ENCODE peak calls at places on chromosome 18, in nine cellular contexts. A is epithelial cell of prostate; J is tibial nerve; Y is left ventricle myocardium inferior; B is hepatocyte; H is neural progenitor cell; W is coronary artery; C is CD4-positive, alpha-beta T cell; O is dorsolateral prefrontal cortex. Q is an unnamed sample.

GRCh38 chr18:61741881-61742280 is 150.9 kb downstream of the RNF152 start:
- DNase-seq in A (no peak), J (no peak), Y (no peak), B (no peak), H (no peak), W (no peak), C (no peak), O (no peak), Q (no peak)

GRCh38 chr18:76131738-76132137 is 363.3 kb downstream of the ZNF516 start:
- DNase-seq in A (peak), J (no peak), Y (no peak), B (no peak), H (no peak), W (no peak), C (no peak), O (no peak), Q (no peak)

GRCh38 chr18:32549248-32549842 is 78.7 kb upstream of the GAREM1 start:
- DNase-seq in A (no peak), J (no peak), Y (peak), B (peak), H (peak), W (no peak), C (peak), O (peak), Q (peak)

GRCh38 chr18:49835405-49835804 is 22.1 kb upstream of the ACAA2 start:
- DNase-seq in A (no peak), J (no peak), Y (no peak), B (no peak), H (no peak), W (no peak), C (no peak), O (no peak), Q (no peak)

GRCh38 chr18:57466745-57467144 is 31.6 kb downstream of the ONECUT2 start:
- DNase-seq in A (no peak), J (no peak), Y (no peak), B (no peak), H (no peak), W (no peak), C (no peak), O (no peak), Q (no peak)

GRCh38 chr18:731185-731584 is 18.8 kb upstream of the ENOSF1 start:
- DNase-seq in A (no peak), J (no peak), Y (no peak), B (no peak), H (no peak), W (no peak), C (no peak), O (no peak), Q (no peak)

GRCh38 chr18:79912409-79912991 is 39.0 kb downstream of the SLC66A2 start:
- DNase-seq in A (no peak), J (no peak), Y (no peak), B (peak), H (no peak), W (peak), C (peak), O (peak), Q (no peak)

GRCh38 chr18:35376393-35376741 is 770 bp downstream of the ZNF396 start:
- DNase-seq in A (no peak), J (no peak), Y (peak), B (peak), H (peak), W (no peak), C (peak), O (no peak), Q (no peak)

GRCh38 chr18:56799756-56800155 is 148.6 kb downstream of the WDR7 start:
- DNase-seq in A (no peak), J (no peak), Y (no peak), B (no peak), H (no peak), W (no peak), C (no peak), O (no peak), Q (no peak)

GRCh38 chr18:74139888-74140287 is 7.7 kb downstream of the FBXO15 start:
- DNase-seq in A (no peak), J (no peak), Y (no peak), B (no peak), H (no peak), W (no peak), C (no peak), O (peak), Q (no peak)

GRCh38 chr18:44096016-44096415 is 584.7 kb upstream of the SETBP1 start:
- DNase-seq in A (no peak), J (no peak), Y (no peak), B (no peak), H (no peak), W (no peak), C (no peak), O (no peak), Q (no peak)

GRCh38 chr18:56447972-56448371 is 190.4 kb downstream of the TXNL1 start:
- DNase-seq in A (no peak), J (no peak), Y (no peak), B (no peak), H (no peak), W (no peak), C (no peak), O (no peak), Q (no peak)

DNA sequence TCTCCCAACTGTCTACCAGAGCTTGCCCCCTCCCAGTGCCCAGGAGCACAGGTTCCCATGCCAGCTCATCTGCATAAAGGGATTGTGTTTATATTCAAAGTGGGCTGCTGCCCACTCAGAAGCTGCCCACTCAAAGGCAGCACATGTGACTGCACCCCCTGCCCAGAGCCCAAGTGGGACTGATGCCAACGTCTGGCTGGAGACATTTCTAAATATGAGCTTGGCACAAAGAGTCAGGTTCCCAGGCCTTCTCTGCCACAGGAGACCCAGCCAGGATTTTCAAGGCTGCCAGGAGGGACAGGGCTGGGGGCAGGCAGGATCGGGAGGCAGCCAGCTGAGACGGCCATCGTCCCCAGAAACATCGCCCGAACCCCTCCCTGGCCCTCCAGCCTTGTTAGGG is 67.1 kb downstream of the ZBTB7C start:
- DNase-seq in A (no peak), J (no peak), Y (no peak), B (no peak), H (peak), W (no peak), C (no peak), O (no peak), Q (peak)
- H3K27ac ChIP-seq in A (no peak), J (no peak), Y (no peak), B (no peak), H (no peak), W (peak), C (no peak), O (peak), Q (peak)

GRCh38 chr18:10055125-10055750 is 141.4 kb downstream of the VAPA start:
- DNase-seq in A (no peak), J (no peak), Y (no peak), B (no peak), H (no peak), W (no peak), C (no peak), O (no peak), Q (no peak)
- H3K27ac ChIP-seq in A (no peak), J (no peak), Y (peak), B (no peak), H (no peak), W (no peak), C (no peak), O (no peak), Q (no peak)

DNA sequence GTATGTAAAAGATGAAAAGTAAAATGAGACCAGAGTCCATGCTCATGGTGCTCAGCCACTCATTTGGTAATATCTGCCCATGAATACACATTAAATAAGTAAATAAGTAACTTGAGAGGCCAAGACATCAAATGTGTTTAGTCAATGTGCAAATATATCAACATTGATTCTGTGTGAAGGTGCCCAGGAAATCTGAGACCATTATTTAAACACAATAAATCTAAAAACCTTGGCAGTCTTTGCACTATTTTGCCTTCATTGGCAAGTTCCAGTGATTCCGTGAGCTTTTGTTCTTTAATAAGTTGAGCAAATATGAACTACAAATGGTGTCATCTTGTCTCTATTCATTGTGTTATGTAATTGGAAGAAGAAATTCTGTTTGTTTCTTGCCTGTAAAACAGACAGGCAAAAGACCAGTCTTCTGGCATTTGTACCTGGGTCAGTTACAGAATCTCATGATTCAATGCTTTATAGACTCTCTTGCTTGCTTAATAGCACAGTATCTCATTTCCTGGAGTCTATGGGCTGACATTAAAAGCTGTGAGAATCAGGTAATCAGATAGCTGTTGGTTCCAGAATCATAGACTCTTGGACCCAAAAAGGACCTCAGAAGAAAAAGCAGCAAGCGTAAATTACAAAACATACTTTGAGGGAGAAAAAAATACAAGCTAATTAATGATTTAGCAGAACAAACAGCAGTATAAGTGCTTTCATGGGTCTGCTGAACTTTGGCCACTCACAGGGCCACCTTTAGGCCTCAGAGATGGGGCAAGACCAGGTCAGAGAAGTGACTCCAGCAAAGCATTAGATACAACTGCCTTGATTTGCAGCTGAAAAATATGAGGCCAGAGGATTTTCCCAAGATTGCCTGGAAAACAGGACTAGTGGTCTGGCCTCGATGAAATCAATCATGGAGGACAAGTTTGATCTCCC is 20.0 kb upstream of the SERPINB3 start:
- DNase-seq in A (peak), J (no peak), Y (no peak), B (peak), H (no peak), W (no peak), C (no peak), O (no peak), Q (no peak)
- H3K27ac ChIP-seq in A (peak), J (no peak), Y (no peak), B (peak), H (no peak), W (no peak), C (no peak), O (no peak), Q (no peak)

GRCh38 chr18:64203295-64203694 is 54.4 kb upstream of the LINC00305 start:
- DNase-seq in A (no peak), J (no peak), Y (no peak), B (no peak), H (no peak), W (no peak), C (no peak), O (no peak), Q (no peak)
- H3K27ac ChIP-seq in A (no peak), J (no peak), Y (no peak), B (no peak), H (no peak), W (no peak), C (no peak), O (no peak), Q (no peak)

GRCh38 chr18:67551146-67551545 is 34.6 kb upstream of the DSEL start:
- DNase-seq in A (no peak), J (no peak), Y (no peak), B (no peak), H (peak), W (no peak), C (no peak), O (no peak), Q (no peak)

GRCh38 chr18:67545681-67546080 is 29.2 kb upstream of the DSEL start:
- DNase-seq in A (no peak), J (no peak), Y (no peak), B (no peak), H (no peak), W (no peak), C (no peak), O (no peak), Q (no peak)

GRCh38 chr18:67553471-67553870 is 37.0 kb upstream of the DSEL start:
- DNase-seq in A (no peak), J (no peak), Y (no peak), B (no peak), H (no peak), W (no peak), C (no peak), O (no peak), Q (no peak)

GRCh38 chr18:67549946-67550345 is 33.4 kb upstream of the DSEL start:
- DNase-seq in A (no peak), J (no peak), Y (no peak), B (no peak), H (no peak), W (no peak), C (no peak), O (no peak), Q (no peak)
- H3K27ac ChIP-seq in A (no peak), J (no peak), Y (no peak), B (no peak), H (no peak), W (no peak), C (no peak), O (no peak), Q (no peak)

DNA sequence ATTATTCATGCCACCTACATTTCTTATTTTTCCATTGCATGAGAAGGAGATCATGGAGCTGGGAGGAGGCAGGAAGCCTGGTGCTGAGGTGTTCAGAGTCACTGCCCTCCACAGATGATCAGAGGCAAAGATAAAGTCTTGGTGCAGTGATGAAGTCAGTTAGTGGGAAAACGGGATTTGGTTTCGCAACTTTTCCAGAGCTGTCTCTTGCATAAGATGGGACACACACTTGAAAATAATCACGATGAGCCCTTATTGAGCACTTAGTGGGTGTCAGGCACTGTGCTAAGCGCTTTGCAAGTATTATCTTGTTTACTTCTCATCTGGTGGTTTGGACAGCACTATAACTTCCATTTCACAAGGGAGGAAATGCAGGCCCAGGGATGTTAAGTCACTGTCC is 222.1 kb upstream of the SMAD2 start:
- DNase-seq in A (no peak), J (no peak), Y (no peak), B (peak), H (no peak), W (no peak), C (no peak), O (no peak), Q (no peak)
- H3K27ac ChIP-seq in A (peak), J (no peak), Y (peak), B (peak), H (no peak), W (peak), C (no peak), O (no peak), Q (no peak)

Q was measured in caudate nucleus.